ENCODE peak calls at places on chromosomes 16 and 17, in four cellular contexts. A, O, X and H are unnamed samples. For H3K27me3, the result is how much of the 10 kb centered on the place peaks cover.

GRCh38 chr16:1429631-1430030 is 1.2 kb upstream of the PERCC1 start:
- DNase-seq in A (no peak), O (no peak), X (no peak), H (no peak)

GRCh38 chr17:72102366-72102765 is 18.5 kb upstream of the SOX9 start:
- DNase-seq in A (no peak), O (no peak), X (no peak), H (no peak)

GRCh38 chr17:1515640-1516402 is 591 bp downstream of the INPP5K start:
- DNase-seq in A (peak), O (peak), X (no peak), H (peak)

GRCh38 chr17:31329221-31329620 is 7.8 kb upstream of the EVI2A start:
- DNase-seq in A (no peak), O (no peak), X (no peak), H (no peak)

GRCh38 chr17:80737106-80738019 is 192.7 kb downstream of the RPTOR start:
- DNase-seq in A (no peak), O (no peak), X (no peak), H (no peak)

GRCh38 chr16:89811321-89811720 is 5.1 kb downstream of the FANCA start:
- DNase-seq in A (no peak), O (no peak), X (no peak), H (no peak)

GRCh38 chr16:58252716-58253115 is 42.1 kb downstream of the PRSS54 start:
- DNase-seq in A (no peak), O (no peak), X (no peak), H (no peak)

GRCh38 chr16:57262841-57263584 is 18.0 kb downstream of the ARL2BP start:
- DNase-seq in A (peak), O (no peak), X (peak), H (no peak)

GRCh38 chr16:24540575-24541240 is 1.3 kb downstream of the RBBP6 start:
- DNase-seq in A (no peak), O (no peak), X (no peak), H (peak)

GRCh38 chr16:88772871-88773811 is 11.9 kb downstream of the PIEZO1 start:
- DNase-seq in A (peak), O (peak), X (peak), H (peak)

GRCh38 chr16:56298948-56299602 is 107.8 kb downstream of the GNAO1 start:
- DNase-seq in A (no peak), O (peak), X (no peak), H (no peak)

GRCh38 chr17:30318190-30318589 is 15.7 kb downstream of the TMIGD1 start:
- DNase-seq in A (no peak), O (no peak), X (no peak), H (no peak)

GRCh38 chr17:79950711-79951110 is 85.0 kb downstream of the TBC1D16 start:
- DNase-seq in A (peak), O (no peak), X (peak), H (no peak)

GRCh38 chr16:83994087-83994486 is 26.0 kb downstream of the NECAB2 start:
- DNase-seq in A (no peak), O (no peak), X (no peak), H (no peak)

GRCh38 chr17:46121165-46121764 is 72.0 kb downstream of the KANSL1 start:
- DNase-seq in A (no peak), O (no peak), X (no peak), H (no peak)

GRCh38 chr16:87304951-87305350 is 12.2 kb downstream of the C16orf95 start:
- DNase-seq in A (no peak), O (no peak), X (no peak), H (no peak)

GRCh38 chr17:7839890-7840260 is 5.9 kb downstream of the KDM6B start:
- DNase-seq in A (no peak), O (no peak), X (no peak), H (no peak)

GRCh38 chr17:58432806-58433573 is 15.7 kb upstream of the RNF43 start:
- DNase-seq in A (no peak), O (no peak), X (no peak), H (no peak)

GRCh38 chr17:35241520-35241919 is 1.4 kb upstream of the SLFN5 start:
- DNase-seq in A (no peak), O (no peak), X (no peak), H (no peak)

GRCh38 chr17:17019430-17019762 is 22.9 kb upstream of the MPRIP start:
- DNase-seq in A (peak), O (no peak), X (no peak), H (no peak)

DNA sequence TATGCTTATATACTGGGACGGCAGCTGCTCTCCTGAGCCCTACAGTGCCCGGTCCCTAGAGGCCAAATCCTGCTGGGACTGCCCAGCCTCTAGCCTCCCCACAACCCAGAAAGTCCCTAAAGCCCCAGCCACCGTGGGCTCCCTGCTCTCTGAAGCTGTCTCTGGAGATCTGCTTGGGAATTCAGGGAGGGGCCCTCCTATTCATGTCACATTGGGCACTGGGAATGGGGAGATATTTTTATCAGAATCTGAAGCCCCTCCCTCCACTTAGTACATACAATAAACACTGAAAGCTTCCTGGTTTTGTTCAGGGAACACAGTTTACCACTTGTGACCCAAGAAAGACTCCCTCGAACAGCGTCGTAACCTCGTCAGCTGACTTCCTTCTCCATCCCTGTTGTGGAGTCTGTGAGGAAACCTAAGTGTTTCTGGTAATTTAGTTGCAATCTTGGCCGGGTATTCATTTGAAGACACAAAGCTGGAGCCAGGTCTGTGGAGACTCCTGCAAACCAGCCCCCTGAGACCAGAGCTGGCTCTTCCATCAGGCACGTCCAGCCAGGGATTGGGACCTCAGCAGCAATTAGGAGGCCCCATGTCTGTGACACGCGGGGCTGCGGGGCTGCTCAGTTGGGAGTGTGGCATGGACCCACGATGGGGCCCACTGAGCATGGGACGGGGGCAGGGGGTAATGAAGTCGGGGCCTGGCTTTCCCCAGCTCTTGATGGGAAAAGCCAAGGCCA is 38.5 kb downstream of the PGS1 start:
- DNase-seq in A (no peak), O (peak), X (no peak), H (peak)
- H3K4me3 ChIP-seq in A (no peak), O (no peak), X (no peak), H (no peak)

GRCh38 chr16:85104147-85104546 is 8.1 kb downstream of the CIBAR2 start:
- DNase-seq in A (no peak), O (no peak), X (no peak), H (no peak)

GRCh38 chr16:85104821-85105391 is 7.4 kb downstream of the CIBAR2 start:
- DNase-seq in A (no peak), O (no peak), X (no peak), H (no peak)

GRCh38 chr16:85103096-85104079 is 8.9 kb downstream of the CIBAR2 start:
- DNase-seq in A (no peak), O (no peak), X (no peak), H (no peak)

GRCh38 chr16:85100265-85100664 is 12.0 kb downstream of the CIBAR2 start:
- DNase-seq in A (no peak), O (no peak), X (no peak), H (no peak)

GRCh38 chr16:85102106-85102630 is 10.1 kb downstream of the CIBAR2 start:
- DNase-seq in A (no peak), O (no peak), X (no peak), H (no peak)
- H3K27me3 ChIP-seq in A (under half), O (under half), X (under half), H (under half)

GRCh38 chr17:28577466-28577824 is 750 bp upstream of the ALDOC start:
- DNase-seq in A (no peak), O (no peak), X (no peak), H (no peak)
- H3K27ac ChIP-seq in A (peak), O (peak), X (no peak), H (no peak)

GRCh38 chr17:38467491-38467890 is 39.2 kb downstream of the ARHGAP23 start:
- DNase-seq in A (no peak), O (no peak), X (no peak), H (no peak)
- H3K4me3 ChIP-seq in A (no peak), O (peak), X (no peak), H (no peak)